ENCODE peak calls at places on chromosomes 12 and 14, in seven cellular contexts. R is right lobe of liver, A is HCT116, W is esophagus squamous epithelium, D is MM.1S, F is SK-N-SH, Z is AG04450. H is an unnamed sample. For H3K9me3, the result is how much of the 10 kb centered on the place peaks cover.

GRCh38 chr12:113463746-113464743 is 7.6 kb downstream of the LHX5 start:
- DNase-seq in R (no peak), A (no peak), W (no peak), D (no peak), F (peak), Z (no peak), H (no peak)

GRCh38 chr12:47419500-47419899 is 286.3 kb downstream of the RPAP3 start:
- DNase-seq in R (no peak), A (no peak), W (no peak), D (no peak), F (no peak), Z (no peak), H (no peak)

GRCh38 chr12:95481072-95481471 is 7.1 kb downstream of the METAP2 start:
- DNase-seq in R (no peak), A (no peak), W (no peak), D (no peak), F (no peak), Z (no peak), H (no peak)

GRCh38 chr12:74537126-74537706 is 419 bp upstream of the ATXN7L3B start:
- DNase-seq in R (no peak), A (peak), W (no peak), D (peak), F (peak), Z (peak), H (no peak)

GRCh38 chr12:75087656-75088055 is 122.0 kb downstream of the KCNC2 start:
- DNase-seq in R (no peak), A (peak), W (no peak), D (no peak), F (no peak), Z (no peak), H (no peak)

GRCh38 chr12:117090816-117091711 is 8.2 kb downstream of the TESC start:
- DNase-seq in R (no peak), A (no peak), W (no peak), D (no peak), F (no peak), Z (no peak), H (no peak)

GRCh38 chr12:32139064-32139421 is 32.4 kb downstream of the BICD1 start:
- DNase-seq in R (no peak), A (no peak), W (no peak), D (peak), F (no peak), Z (no peak), H (no peak)

GRCh38 chr12:108442910-108443309 is 72.2 kb upstream of the FICD start:
- DNase-seq in R (no peak), A (no peak), W (no peak), D (no peak), F (no peak), Z (no peak), H (no peak)

GRCh38 chr12:124774054-124774461 is 89.6 kb downstream of the SCARB1 start:
- DNase-seq in R (no peak), A (no peak), W (no peak), D (peak), F (no peak), Z (no peak), H (peak)

GRCh38 chr14:100065942-100066574 is 836 bp downstream of the EVL start:
- DNase-seq in R (no peak), A (no peak), W (no peak), D (no peak), F (no peak), Z (no peak), H (no peak)

GRCh38 chr12:77847060-77847541 is 16.4 kb downstream of the NAV3 start:
- DNase-seq in R (no peak), A (no peak), W (no peak), D (peak), F (no peak), Z (no peak), H (no peak)

GRCh38 chr12:88108021-88108420 is 33.9 kb downstream of the CEP290 start:
- DNase-seq in R (no peak), A (no peak), W (no peak), D (no peak), F (no peak), Z (no peak), H (no peak)

GRCh38 chr14:101604228-101604934 is 43.1 kb downstream of the DIO3 start:
- DNase-seq in R (no peak), A (no peak), W (no peak), D (no peak), F (no peak), Z (no peak), H (no peak)

GRCh38 chr14:24843494-24843893 is 206.5 kb downstream of the STXBP6 start:
- DNase-seq in R (no peak), A (no peak), W (no peak), D (no peak), F (no peak), Z (no peak), H (no peak)

GRCh38 chr14:47675489-47676300 is at the start of gene MDGA2:
- DNase-seq in R (peak), A (no peak), W (no peak), D (no peak), F (peak), Z (no peak), H (no peak)

GRCh38 chr14:29039171-29039570 is 272.6 kb downstream of the FOXG1 start:
- DNase-seq in R (no peak), A (no peak), W (no peak), D (no peak), F (no peak), Z (no peak), H (no peak)

GRCh38 chr14:27528328-27528727 is 930.5 kb upstream of the NOVA1 start:
- DNase-seq in R (no peak), A (no peak), W (no peak), D (peak), F (peak), Z (no peak), H (no peak)

GRCh38 chr12:234891-235415 is 21.0 kb upstream of the SLC6A12 start:
- DNase-seq in R (no peak), A (no peak), W (no peak), D (no peak), F (no peak), Z (no peak), H (no peak)
- H3K4me3 ChIP-seq in R (no peak), A (no peak), W (no peak), D (no peak), F (no peak), Z (no peak), H (no peak)

DNA sequence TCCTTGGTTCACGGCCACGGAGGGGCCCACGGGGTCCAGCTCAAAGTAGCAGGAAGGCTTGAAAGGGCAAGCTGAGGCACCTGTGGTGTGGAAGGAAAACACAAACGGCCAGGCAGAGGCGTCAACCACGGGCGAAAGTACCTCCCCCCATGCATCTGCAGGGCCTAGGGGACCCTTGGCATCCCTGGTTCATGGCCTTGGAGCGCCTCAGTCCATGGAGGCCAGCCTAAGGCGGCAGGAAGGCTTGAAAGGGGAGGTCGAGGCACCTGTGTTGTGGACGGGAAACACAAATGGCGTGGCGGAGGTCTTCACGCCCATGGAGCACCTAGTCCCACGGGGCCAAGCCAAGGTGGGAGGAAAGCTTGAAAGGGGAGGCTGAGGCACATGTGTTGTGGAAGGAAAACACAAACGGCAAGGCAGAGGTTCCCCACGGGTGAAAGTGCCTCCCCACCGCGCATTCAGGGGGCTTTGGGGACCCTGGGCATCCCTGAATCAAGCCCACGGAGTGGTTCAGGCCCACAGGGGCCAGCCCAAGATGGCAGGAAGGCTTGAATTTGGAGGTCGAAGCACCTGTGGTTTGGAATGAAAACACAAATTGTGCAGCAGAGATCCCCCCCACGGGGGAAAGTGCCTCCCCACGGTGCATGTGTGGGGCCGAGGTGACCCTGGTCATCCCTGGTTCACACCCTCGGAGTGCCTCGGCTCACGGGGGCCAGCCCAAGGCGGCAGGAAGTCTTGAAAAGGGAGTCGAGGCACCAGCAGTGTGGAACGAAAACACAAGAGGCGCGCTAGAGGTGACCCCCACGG is 380.8 kb downstream of the ALG10 start:
- DNase-seq in R (peak), A (no peak), W (no peak), D (no peak), F (peak), Z (no peak), H (peak)
- H3K9me3 ChIP-seq in R (under half), A (under half), W (under half), D (under half), F (under half), Z (half or more), H (under half)

GRCh38 chr14:68815288-68816182 is 22.7 kb upstream of the ZFP36L1 start:
- DNase-seq in R (peak), A (no peak), W (no peak), D (no peak), F (peak), Z (no peak), H (peak)
- H3K27ac ChIP-seq in R (peak), A (peak), W (peak), D (peak), F (peak), Z (peak), H (peak)

DNA sequence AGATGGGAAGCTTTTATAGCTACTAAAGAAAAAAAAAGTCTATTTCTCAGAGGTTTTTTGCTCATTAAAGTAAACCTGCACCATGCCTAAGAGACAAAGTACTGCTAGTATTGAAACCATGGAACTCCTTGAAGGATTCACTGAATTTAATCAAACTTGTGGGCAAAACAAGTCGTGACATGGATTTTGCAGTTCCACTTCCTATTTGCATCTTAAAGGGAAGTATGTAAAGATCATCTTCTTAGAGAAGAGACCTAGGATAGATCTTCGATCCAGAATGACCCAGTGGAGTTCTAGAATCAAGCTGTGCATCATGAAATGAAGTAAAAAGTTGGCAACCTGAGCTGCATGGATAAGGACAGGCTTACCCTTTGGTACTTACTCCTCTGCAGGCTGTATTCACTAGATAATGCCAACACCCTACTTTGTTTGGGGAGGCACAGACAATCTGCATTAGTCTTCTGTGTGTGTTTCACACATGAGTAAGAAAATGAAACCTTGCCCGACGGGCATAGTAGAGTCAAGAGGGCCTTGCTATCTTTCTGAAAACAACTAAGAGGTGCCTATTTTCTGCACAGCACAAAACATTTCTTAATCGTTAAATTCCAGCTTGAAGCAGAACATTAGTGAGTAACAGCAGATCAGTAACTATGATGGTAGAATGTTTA is 1.9 kb downstream of the GNG2 start:
- DNase-seq in R (no peak), A (no peak), W (no peak), D (peak), F (no peak), Z (no peak), H (no peak)
- H3K4me3 ChIP-seq in R (no peak), A (no peak), W (peak), D (peak), F (peak), Z (peak), H (peak)

H was measured in right cardiac atrium.